ENCODE peak calls at places on chromosomes 2 and 18, in five cellular contexts. One of them, this sample, is unnamed.

GRCh38 chr2:215034154-215034553 is 104.3 kb downstream of the ABCA12 start:
- DNase-seq in K562: no peak
- DNase-seq in trophoblast cell: peak; percentile 93
- DNase-seq in upper lobe of right lung: no peak
- DNase-seq in lower lobe of right lung: no peak
- DNase-seq in this sample: no peak

GRCh38 chr2:148006249-148007007 is 14.1 kb downstream of the ORC4 start:
- DNase-seq in K562: no peak
- DNase-seq in trophoblast cell: no peak
- DNase-seq in upper lobe of right lung: no peak
- DNase-seq in lower lobe of right lung: no peak
- DNase-seq in this sample: no peak

GRCh38 chr2:44553456-44553855 is 191.7 kb downstream of the CAMKMT start:
- DNase-seq in K562: no peak
- DNase-seq in trophoblast cell: peak; percentile 45
- DNase-seq in upper lobe of right lung: no peak
- DNase-seq in lower lobe of right lung: no peak
- DNase-seq in this sample: no peak

GRCh38 chr18:30997223-30997622 is 45.3 kb downstream of the DSC3 start:
- DNase-seq in K562: no peak
- DNase-seq in trophoblast cell: no peak
- DNase-seq in upper lobe of right lung: no peak
- DNase-seq in lower lobe of right lung: no peak
- DNase-seq in this sample: no peak

GRCh38 chr2:9565436-9566153 is 10.0 kb upstream of the ADAM17 start:
- DNase-seq in K562: no peak
- DNase-seq in trophoblast cell: no peak
- DNase-seq in upper lobe of right lung: no peak
- DNase-seq in lower lobe of right lung: no peak
- DNase-seq in this sample: peak; percentile 79

GRCh38 chr18:22348521-22349316 is 69.0 kb downstream of the CTAGE1 start:
- DNase-seq in K562: no peak
- DNase-seq in trophoblast cell: peak; percentile 23
- DNase-seq in upper lobe of right lung: peak; percentile 87
- DNase-seq in lower lobe of right lung: peak; percentile 74
- DNase-seq in this sample: peak; percentile 87

GRCh38 chr2:225512873-225513580 is 113.5 kb downstream of the NYAP2 start:
- DNase-seq in K562: no peak
- DNase-seq in trophoblast cell: peak; percentile 42
- DNase-seq in upper lobe of right lung: no peak
- DNase-seq in lower lobe of right lung: no peak
- DNase-seq in this sample: no peak

GRCh38 chr2:45176399-45176798 is 167.1 kb upstream of the SIX2 start:
- DNase-seq in K562: no peak
- DNase-seq in trophoblast cell: no peak
- DNase-seq in upper lobe of right lung: no peak
- DNase-seq in lower lobe of right lung: no peak
- DNase-seq in this sample: no peak

GRCh38 chr2:71510196-71510807 is 56.9 kb downstream of the DYSF start:
- DNase-seq in K562: peak; percentile 80
- DNase-seq in trophoblast cell: peak; percentile 77
- DNase-seq in upper lobe of right lung: peak; percentile 82
- DNase-seq in lower lobe of right lung: peak; percentile 79
- DNase-seq in this sample: peak; percentile 77

GRCh38 chr2:63054812-63055509 is 4.3 kb downstream of the OTX1 start:
- DNase-seq in K562: no peak
- DNase-seq in trophoblast cell: no peak
- DNase-seq in upper lobe of right lung: no peak
- DNase-seq in lower lobe of right lung: no peak
- DNase-seq in this sample: no peak

GRCh38 chr2:135667045-135667444 is 74.6 kb upstream of the UBXN4 start:
- DNase-seq in K562: no peak
- DNase-seq in trophoblast cell: no peak
- DNase-seq in upper lobe of right lung: no peak
- DNase-seq in lower lobe of right lung: no peak
- DNase-seq in this sample: no peak

GRCh38 chr2:75709297-75709696 is 1.4 kb downstream of the GCFC2 start:
- DNase-seq in K562: peak; percentile 10
- DNase-seq in trophoblast cell: no peak
- DNase-seq in upper lobe of right lung: no peak
- DNase-seq in lower lobe of right lung: no peak
- DNase-seq in this sample: no peak

GRCh38 chr2:8569332-8569930 is 112.4 kb upstream of the ID2 start:
- DNase-seq in K562: no peak
- DNase-seq in trophoblast cell: no peak
- DNase-seq in upper lobe of right lung: no peak
- DNase-seq in lower lobe of right lung: no peak
- DNase-seq in this sample: peak; percentile 31

GRCh38 chr2:33457588-33458247 is 18.7 kb upstream of the RASGRP3 start:
- DNase-seq in K562: peak; percentile 20
- DNase-seq in trophoblast cell: peak; percentile 87
- DNase-seq in upper lobe of right lung: no peak
- DNase-seq in lower lobe of right lung: no peak
- DNase-seq in this sample: no peak

GRCh38 chr2:68043719-68044498 is 18.9 kb downstream of the C1D start:
- DNase-seq in K562: no peak
- DNase-seq in trophoblast cell: no peak
- DNase-seq in upper lobe of right lung: no peak
- DNase-seq in lower lobe of right lung: no peak
- DNase-seq in this sample: peak; percentile 5
- H3K27ac ChIP-seq in K562: no peak overlapping the region
- H3K27ac ChIP-seq in trophoblast cell: no peak overlapping the region
- H3K27ac ChIP-seq in upper lobe of right lung: no peak overlapping the region
- H3K27ac ChIP-seq in lower lobe of right lung: no peak overlapping the region
- H3K27ac ChIP-seq in this sample: peak overlapping the region; percentile 19

GRCh38 chr2:53217250-53217649 is 550.4 kb upstream of the CHAC2 start:
- DNase-seq in K562: no peak
- DNase-seq in trophoblast cell: no peak
- DNase-seq in upper lobe of right lung: peak; percentile 20
- DNase-seq in lower lobe of right lung: no peak
- DNase-seq in this sample: no peak
- H3K4me1 ChIP-seq in K562: no peaks in the 10 kb centered on the region
- H3K4me1 ChIP-seq in trophoblast cell: no peaks in the 10 kb centered on the region
- H3K4me1 ChIP-seq in upper lobe of right lung: no peaks in the 10 kb centered on the region
- H3K4me1 ChIP-seq in lower lobe of right lung: no peaks in the 10 kb centered on the region
- H3K4me1 ChIP-seq in this sample: no peaks in the 10 kb centered on the region

DNA sequence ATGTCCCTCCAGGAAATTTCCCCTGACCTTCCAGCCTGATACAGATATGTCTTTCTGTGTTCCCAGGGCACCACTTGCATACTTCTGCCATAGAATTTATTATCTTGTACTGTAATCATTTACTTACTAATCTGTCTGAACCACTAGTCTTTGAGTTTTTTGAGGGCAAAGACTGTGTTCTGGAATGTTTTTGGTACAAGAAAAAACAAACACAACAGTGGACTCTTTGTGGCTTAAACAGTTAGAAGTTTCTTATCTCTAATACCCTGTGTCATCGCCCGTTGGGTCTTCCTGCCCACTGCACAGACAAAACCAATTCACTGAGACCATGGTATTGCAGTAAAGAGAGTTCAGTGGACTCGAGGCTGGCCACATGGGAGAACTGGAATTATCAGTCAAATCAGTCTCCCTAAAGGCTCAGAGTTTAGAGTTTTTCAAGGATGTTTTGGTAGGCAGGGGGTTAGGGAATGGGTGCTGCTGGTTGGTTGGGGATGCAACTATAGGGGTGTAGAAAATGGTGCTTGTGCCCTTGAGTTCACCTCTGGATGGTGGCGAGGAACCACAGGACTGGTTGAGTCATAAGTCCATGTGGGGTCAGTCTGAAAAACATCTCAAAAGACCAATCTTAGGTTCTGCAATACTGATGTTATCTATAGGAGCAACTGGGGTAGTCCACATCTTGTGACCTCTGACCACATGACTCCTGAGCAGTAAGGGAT is 20.3 kb downstream of the RALB start:
- DNase-seq in K562: no peak
- DNase-seq in trophoblast cell: no peak
- DNase-seq in upper lobe of right lung: no peak
- DNase-seq in lower lobe of right lung: no peak
- DNase-seq in this sample: no peak
- H3K9me3 ChIP-seq in K562: peaks cover 18% of the 10 kb centered on the region
- H3K9me3 ChIP-seq in trophoblast cell: peaks cover 6% of the 10 kb centered on the region
- H3K9me3 ChIP-seq in upper lobe of right lung: no peaks in the 10 kb centered on the region
- H3K9me3 ChIP-seq in lower lobe of right lung: no peaks in the 10 kb centered on the region
- H3K9me3 ChIP-seq in this sample: peaks cover 3% of the 10 kb centered on the region

DNA sequence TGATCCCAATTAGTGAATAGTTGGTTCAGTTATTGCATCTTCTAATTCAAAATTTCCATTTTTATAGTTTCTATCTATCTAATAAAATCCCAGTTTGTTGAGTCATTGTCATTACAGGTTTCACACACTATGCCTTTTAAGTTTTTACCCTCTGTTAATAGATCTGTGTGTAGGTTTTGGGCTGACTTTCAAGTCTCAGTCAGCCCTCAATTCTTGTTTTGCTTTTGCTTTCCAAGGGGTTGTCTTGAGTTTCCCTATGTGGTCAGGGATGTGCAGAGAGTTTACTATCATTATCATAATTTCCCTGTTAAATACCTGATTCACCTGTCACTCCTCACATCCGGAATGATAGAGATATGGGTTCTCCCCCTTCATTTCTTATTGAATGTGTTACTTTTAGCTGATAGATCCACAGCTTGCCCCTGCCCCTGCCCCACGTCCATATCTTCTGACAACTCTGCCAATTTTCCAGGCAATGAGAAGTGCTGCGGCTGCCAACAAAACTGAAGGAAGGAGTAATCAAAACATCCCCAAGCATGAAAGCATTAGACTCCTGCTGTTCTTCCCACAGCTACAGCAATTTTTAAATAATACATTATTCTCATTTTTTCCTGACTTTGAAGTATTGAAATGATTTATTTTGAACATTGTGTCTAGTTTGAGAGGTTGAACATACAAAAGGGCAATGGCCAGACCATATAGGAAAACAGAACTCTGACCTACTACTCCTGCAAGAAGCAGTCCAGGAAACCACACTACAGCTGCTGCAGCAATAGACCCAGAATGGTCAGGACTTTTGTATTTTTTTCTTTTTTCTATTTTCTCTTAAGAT is 1064.7 kb downstream of the SUCLG1 start:
- DNase-seq in K562: no peak
- DNase-seq in trophoblast cell: no peak
- DNase-seq in upper lobe of right lung: no peak
- DNase-seq in lower lobe of right lung: no peak
- DNase-seq in this sample: no peak
- H3K27ac ChIP-seq in K562: no peak overlapping the region
- H3K27ac ChIP-seq in trophoblast cell: no peak overlapping the region
- H3K27ac ChIP-seq in upper lobe of right lung: no peak overlapping the region
- H3K27ac ChIP-seq in lower lobe of right lung: no peak overlapping the region
- H3K27ac ChIP-seq in this sample: no peak overlapping the region